ENCODE peak calls at places on chromosome 5, in eight cellular contexts. M is prostate gland, L is mesendoderm, C is endothelial cell of umbilical vein, H is thoracic aorta, V is neuronal stem cell, F is lower lobe of right lung, S is fibroblast of lung. I is an unnamed sample.

GRCh38 chr5:170368593-170368992 is 20.6 kb downstream of the KCNMB1 start:
- DNase-seq in M (no peak), L (no peak), C (no peak), H (no peak), V (no peak), F (no peak), S (no peak), I (no peak)

GRCh38 chr5:10452768-10453331 is 11.2 kb downstream of the ROPN1L start:
- DNase-seq in M (no peak), L (peak; percentile 89), C (peak; percentile 87), H (no peak), V (peak; percentile 49), F (no peak), S (peak; percentile 86), I (peak; percentile 74)

GRCh38 chr5:146588331-146588730 is 72.3 kb upstream of the GPR151 start:
- DNase-seq in M (no peak), L (no peak), C (no peak), H (no peak), V (no peak), F (no peak), S (peak; percentile 59), I (no peak)

GRCh38 chr5:79847561-79847960 is 143.5 kb downstream of the MTX3 start:
- DNase-seq in M (no peak), L (no peak), C (no peak), H (no peak), V (no peak), F (no peak), S (no peak), I (no peak)

GRCh38 chr5:58122993-58123392 is 336.9 kb downstream of the PLK2 start:
- DNase-seq in M (no peak), L (no peak), C (no peak), H (no peak), V (no peak), F (no peak), S (no peak), I (no peak)

GRCh38 chr5:1513326-1514026 is 10.3 kb downstream of the LPCAT1 start:
- DNase-seq in M (no peak), L (no peak), C (no peak), H (peak; percentile 1), V (no peak), F (peak; percentile 49), S (no peak), I (no peak)

GRCh38 chr5:134533115-134533815 is 7.8 kb downstream of the JADE2 start:
- DNase-seq in M (no peak), L (peak; percentile 31), C (no peak), H (peak; percentile 61), V (no peak), F (peak; percentile 74), S (no peak), I (no peak)

GRCh38 chr5:114678778-114679177 is 316.9 kb downstream of the KCNN2 start:
- DNase-seq in M (no peak), L (peak; percentile 23), C (no peak), H (no peak), V (no peak), F (no peak), S (no peak), I (no peak)

GRCh38 chr5:65831276-65831675 is 95.1 kb upstream of the ERBIN start:
- DNase-seq in M (no peak), L (no peak), C (no peak), H (no peak), V (no peak), F (no peak), S (peak; percentile 68), I (no peak)

GRCh38 chr5:149800563-149801103 is 70.5 kb downstream of the PPARGC1B start:
- DNase-seq in M (no peak), L (no peak), C (no peak), H (no peak), V (no peak), F (no peak), S (no peak), I (no peak)

GRCh38 chr5:56490971-56491468 is 257.9 kb upstream of the ANKRD55 start:
- DNase-seq in M (peak; percentile 86), L (no peak), C (no peak), H (no peak), V (no peak), F (peak; percentile 63), S (no peak), I (no peak)

GRCh38 chr5:135697959-135698345 is 119.2 kb upstream of the CXCL14 start:
- DNase-seq in M (no peak), L (no peak), C (no peak), H (no peak), V (no peak), F (no peak), S (no peak), I (no peak)

GRCh38 chr5:6827815-6828214 is 114.6 kb downstream of the TENT4A start:
- DNase-seq in M (no peak), L (peak; percentile 54), C (no peak), H (no peak), V (no peak), F (no peak), S (no peak), I (no peak)

GRCh38 chr5:172407861-172408260 is 46.5 kb downstream of the SH3PXD2B start:
- DNase-seq in M (no peak), L (no peak), C (no peak), H (no peak), V (no peak), F (no peak), S (peak; percentile 89), I (no peak)

DNA sequence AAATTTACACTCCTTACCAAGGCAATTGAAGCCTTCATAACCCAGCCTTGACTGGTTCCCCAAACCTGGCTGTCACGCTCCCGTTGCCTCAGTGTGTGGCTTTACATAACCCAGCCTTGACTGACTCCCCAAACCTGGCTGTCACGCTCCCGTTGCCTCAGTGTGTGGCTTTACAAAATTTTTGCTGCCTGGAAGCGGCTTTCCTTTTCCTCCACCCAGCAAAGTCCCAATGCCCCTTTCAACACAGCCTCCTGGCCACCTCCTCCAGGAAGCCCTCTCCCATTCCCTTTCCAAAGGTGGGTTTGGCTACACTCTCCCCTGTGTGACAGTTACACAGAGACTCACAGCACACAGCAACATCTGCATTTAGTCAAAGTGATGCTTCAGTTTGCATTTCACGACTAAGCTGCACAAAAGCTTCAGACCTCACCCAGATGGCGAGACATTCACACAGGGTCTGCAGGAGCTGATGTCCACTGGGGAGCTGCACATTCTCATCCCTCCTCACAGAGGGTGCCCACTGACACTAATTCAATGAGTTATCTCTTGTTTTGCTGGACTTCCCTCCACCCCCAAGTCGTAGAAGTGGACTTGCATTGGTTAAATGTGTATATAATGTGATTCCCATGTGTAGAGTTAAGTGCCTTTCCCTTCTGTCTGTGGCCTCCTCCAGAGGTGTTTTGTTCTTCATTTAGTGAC is 156.6 kb upstream of the PHYKPL start:
- DNase-seq in M (no peak), L (no peak), C (no peak), H (no peak), V (no peak), F (peak; percentile 53), S (no peak), I (no peak)
- H3K27me3 ChIP-seq in M (no peaks in the 10 kb centered on the region), L (no peaks in the 10 kb centered on the region), C (no peaks in the 10 kb centered on the region), H (no peaks in the 10 kb centered on the region), V (no peaks in the 10 kb centered on the region), F (peaks cover 8% of the 10 kb centered on the region), S (no peaks in the 10 kb centered on the region), I (no peaks in the 10 kb centered on the region)

DNA sequence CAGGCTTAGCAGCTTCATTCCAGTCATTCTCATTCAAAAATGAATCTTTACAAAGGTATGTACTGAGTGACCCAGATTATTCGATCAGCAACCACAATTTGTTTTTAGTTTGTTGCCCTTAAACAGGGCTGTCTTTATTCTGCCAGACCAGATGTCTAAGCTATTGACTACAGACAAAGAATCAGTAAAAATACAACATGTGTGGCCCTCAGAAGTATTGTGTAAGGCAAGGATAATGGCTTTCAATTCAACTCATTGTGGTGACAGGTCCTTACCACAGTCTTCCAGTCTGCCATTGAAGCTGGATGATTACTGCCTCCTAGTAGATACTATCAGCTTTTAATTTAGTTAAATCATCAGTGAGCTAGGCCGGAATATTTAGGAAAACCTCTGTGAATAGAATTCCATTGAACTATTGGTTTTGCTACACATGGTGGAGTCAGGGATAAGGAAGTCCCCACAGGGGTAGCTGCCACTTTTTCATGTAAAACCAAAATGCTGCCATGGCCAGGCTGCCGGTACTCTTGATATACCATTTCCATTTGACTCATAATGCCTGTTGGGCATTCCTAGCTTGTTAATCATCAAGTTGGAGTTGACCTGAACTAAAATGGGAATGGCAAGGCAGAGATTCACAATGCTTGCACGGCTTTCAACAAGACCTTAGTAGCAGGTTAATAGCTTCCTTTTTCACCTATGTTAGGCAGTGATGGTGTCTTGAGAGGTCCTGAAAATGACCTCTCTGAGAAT is 175.6 kb downstream of the MEF2C start:
- DNase-seq in M (no peak), L (peak; percentile 1), C (no peak), H (no peak), V (no peak), F (no peak), S (peak; percentile 81), I (no peak)
- H3K27me3 ChIP-seq in M (no peaks in the 10 kb centered on the region), L (no peaks in the 10 kb centered on the region), C (peaks cover 10% of the 10 kb centered on the region), H (no peaks in the 10 kb centered on the region), V (peaks cover 3% of the 10 kb centered on the region), F (no peaks in the 10 kb centered on the region), S (no peaks in the 10 kb centered on the region), I (no peaks in the 10 kb centered on the region)

GRCh38 chr5:181131514-181131913 is 545 bp upstream of the OR2V1 start:
- DNase-seq in M (no peak), L (no peak), C (no peak), H (no peak), V (no peak), F (no peak), S (no peak), I (no peak)
- H3K27me3 ChIP-seq in M (peaks cover 5% of the 10 kb centered on the region), L (no peaks in the 10 kb centered on the region), C (no peaks in the 10 kb centered on the region), H (no peaks in the 10 kb centered on the region), V (peaks cover 40% of the 10 kb centered on the region), F (peaks cover 10% of the 10 kb centered on the region), S (peaks cover 3% of the 10 kb centered on the region), I (no peaks in the 10 kb centered on the region)

GRCh38 chr5:35626108-35626507 is 8.4 kb downstream of the SPEF2 start:
- DNase-seq in M (no peak), L (no peak), C (no peak), H (no peak), V (no peak), F (no peak), S (no peak), I (no peak)

GRCh38 chr5:35622974-35623373 is 5.3 kb downstream of the SPEF2 start:
- DNase-seq in M (no peak), L (no peak), C (no peak), H (no peak), V (no peak), F (no peak), S (no peak), I (no peak)

GRCh38 chr5:35626553-35626952 is 8.9 kb downstream of the SPEF2 start:
- DNase-seq in M (no peak), L (no peak), C (no peak), H (no peak), V (no peak), F (no peak), S (no peak), I (no peak)
- H3K27me3 ChIP-seq in M (no peaks in the 10 kb centered on the region), L (no peaks in the 10 kb centered on the region), C (no peaks in the 10 kb centered on the region), H (no peaks in the 10 kb centered on the region), V (no peaks in the 10 kb centered on the region), F (no peaks in the 10 kb centered on the region), S (no peaks in the 10 kb centered on the region), I (no peaks in the 10 kb centered on the region)